ENCODE peak calls at places on chromosome 18, in seven cellular contexts. R is lower lobe of right lung, J is lung, Z is heart right ventricle, A is ovary, B is right cardiac atrium, H is SJSA1. E is an unnamed sample.
A peak's percentile ranks its signal among the peaks of the same experiment; 100 is the strongest.

GRCh38 chr18:76450912-76451421 is 44.1 kb downstream of the ZNF516 start:
- DNase-seq in B (peak; percentile 86), R (peak; percentile 61), Z (peak; percentile 64), J (peak; percentile 51), H (peak; percentile 74), A (peak; percentile 48), E (peak; percentile 68)

GRCh38 chr18:25047983-25048382 is 304.0 kb downstream of the ZNF521 start:
- DNase-seq in Z (no peak), R (no peak), H (no peak), B (no peak), J (no peak), A (no peak), E (no peak)

GRCh38 chr18:42028232-42028832 is 73.3 kb downstream of the PIK3C3 start:
- DNase-seq in B (no peak), R (no peak), A (no peak), H (no peak), Z (no peak), J (no peak), E (no peak)

GRCh38 chr18:14086459-14087231 is 45.6 kb downstream of the ZNF519 start:
- DNase-seq in J (no peak), Z (no peak), H (no peak), B (no peak), A (no peak), R (no peak), E (no peak)

GRCh38 chr18:61348230-61348629 is 15.0 kb downstream of the CDH20 start:
- DNase-seq in B (no peak), J (no peak), H (no peak), Z (no peak), A (no peak), R (no peak), E (no peak)

GRCh38 chr18:76168206-76168605 is 326.8 kb downstream of the ZNF516 start:
- DNase-seq in Z (no peak), B (no peak), H (no peak), J (no peak), R (no peak), A (no peak), E (no peak)

GRCh38 chr18:3726241-3726951 is 276.4 kb downstream of the TGIF1 start:
- DNase-seq in R (no peak), J (no peak), Z (no peak), A (no peak), H (no peak), B (no peak), E (no peak)

GRCh38 chr18:61273533-61273932 is 59.7 kb upstream of the CDH20 start:
- DNase-seq in B (no peak), A (no peak), R (no peak), H (no peak), Z (no peak), J (no peak), E (no peak)

GRCh38 chr18:68549257-68549871 is 165.5 kb downstream of the TMX3 start:
- DNase-seq in H (no peak), Z (no peak), J (no peak), R (no peak), B (no peak), A (no peak), E (no peak)

GRCh38 chr18:74880706-74881289 is 283.1 kb downstream of the ZNF407 start:
- DNase-seq in H (no peak), A (no peak), J (no peak), Z (no peak), R (no peak), B (no peak), E (no peak)
- H3K27ac ChIP-seq in H (no peak overlapping the region), A (no peak overlapping the region), J (no peak overlapping the region), Z (no peak overlapping the region), R (no peak overlapping the region), B (no peak overlapping the region), E (no peak overlapping the region)

GRCh38 chr18:62496262-62496661 is 26.6 kb upstream of the ZCCHC2 start:
- DNase-seq in A (no peak), H (no peak), J (no peak), B (no peak), R (no peak), Z (no peak), E (no peak)

GRCh38 chr18:62493033-62493862 is 29.6 kb upstream of the ZCCHC2 start:
- DNase-seq in Z (no peak), B (no peak), H (no peak), R (no peak), J (no peak), A (no peak), E (no peak)

GRCh38 chr18:62490967-62491366 is 31.9 kb upstream of the ZCCHC2 start:
- DNase-seq in Z (no peak), H (no peak), R (no peak), B (no peak), A (no peak), J (no peak), E (no peak)

GRCh38 chr18:62497171-62497783 is 25.5 kb upstream of the ZCCHC2 start:
- DNase-seq in H (no peak), A (no peak), J (no peak), B (no peak), Z (no peak), R (no peak), E (no peak)

DNA sequence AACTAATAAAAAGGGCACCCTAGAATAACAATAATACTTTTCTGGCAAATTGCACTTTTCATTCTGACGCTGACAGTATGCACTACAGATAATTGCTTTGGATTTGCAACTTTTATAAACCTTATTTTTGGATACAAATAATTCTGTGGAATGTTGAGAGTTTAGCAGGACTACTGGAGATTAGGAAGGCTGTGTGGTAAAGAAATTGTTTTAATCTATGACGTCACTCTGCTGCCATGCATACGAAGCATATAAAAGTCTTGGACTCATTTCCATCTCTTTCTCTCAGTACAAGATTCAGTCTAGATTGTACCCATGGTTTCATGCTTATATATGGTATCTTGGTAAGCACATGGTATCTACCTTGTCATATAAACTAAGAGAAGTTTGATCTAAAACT is 28.1 kb upstream of the ZCCHC2 start:
- DNase-seq in J (no peak), B (no peak), Z (no peak), H (no peak), R (no peak), A (no peak), E (no peak)
- H3K4me3 ChIP-seq in J (no peak overlapping the region), B (no peak overlapping the region), Z (no peak overlapping the region), H (no peak overlapping the region), R (no peak overlapping the region), A (no peak overlapping the region), E (no peak overlapping the region)

GRCh38 chr18:22466608-22467390 is 49.1 kb upstream of the CTAGE1 start:
- DNase-seq in Z (peak; percentile 33), R (no peak), H (peak; percentile 87), A (no peak), J (peak; percentile 70), B (peak; percentile 61), E (no peak)
- H3K27ac ChIP-seq in Z (peak overlapping the region; percentile 56), R (peak overlapping the region; percentile 50), H (peak overlapping the region; percentile 100), A (no peak overlapping the region), J (peak overlapping the region; percentile 69), B (peak overlapping the region; percentile 85), E (peak overlapping the region; percentile 93)

DNA sequence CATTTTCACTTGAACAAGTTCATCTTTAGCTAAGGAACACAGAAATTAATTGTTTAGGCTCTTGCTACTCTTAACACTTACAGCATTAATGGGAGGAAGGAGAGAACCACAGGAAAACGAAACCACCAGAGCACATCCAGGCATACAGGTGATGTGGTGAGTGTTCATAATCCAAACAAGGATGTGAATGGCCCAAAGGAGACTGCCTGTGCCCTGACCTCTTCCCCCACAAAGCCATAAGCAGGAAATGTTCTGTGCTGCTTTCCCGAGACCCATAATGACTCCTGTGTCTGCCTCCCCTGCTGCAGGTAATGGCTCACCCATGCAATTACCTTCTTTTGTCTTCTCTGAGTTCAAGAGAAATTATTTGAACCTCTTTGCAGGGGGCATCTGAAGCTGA is 295.9 kb upstream of the LINC00305 start:
- DNase-seq in R (no peak), H (no peak), Z (no peak), A (no peak), J (no peak), B (no peak), E (no peak)
- H3K4me3 ChIP-seq in R (no peak overlapping the region), H (no peak overlapping the region), Z (no peak overlapping the region), A (no peak overlapping the region), J (no peak overlapping the region), B (no peak overlapping the region), E (no peak overlapping the region)

GRCh38 chr18:28151434-28151833 is 25.5 kb downstream of the CDH2 start:
- DNase-seq in J (no peak), A (no peak), R (no peak), B (no peak), Z (no peak), H (no peak), E (no peak)

GRCh38 chr18:28150925-28151324 is 26.0 kb downstream of the CDH2 start:
- DNase-seq in B (no peak), Z (no peak), R (no peak), H (no peak), A (no peak), J (no peak), E (no peak)

GRCh38 chr18:28149810-28150420 is 27.0 kb downstream of the CDH2 start:
- DNase-seq in Z (peak; percentile 39), H (no peak), B (no peak), J (no peak), A (no peak), R (no peak), E (no peak)

GRCh38 chr18:28152354-28152753 is 24.6 kb downstream of the CDH2 start:
- DNase-seq in Z (no peak), J (no peak), A (no peak), H (no peak), B (no peak), R (no peak), E (no peak)

DNA sequence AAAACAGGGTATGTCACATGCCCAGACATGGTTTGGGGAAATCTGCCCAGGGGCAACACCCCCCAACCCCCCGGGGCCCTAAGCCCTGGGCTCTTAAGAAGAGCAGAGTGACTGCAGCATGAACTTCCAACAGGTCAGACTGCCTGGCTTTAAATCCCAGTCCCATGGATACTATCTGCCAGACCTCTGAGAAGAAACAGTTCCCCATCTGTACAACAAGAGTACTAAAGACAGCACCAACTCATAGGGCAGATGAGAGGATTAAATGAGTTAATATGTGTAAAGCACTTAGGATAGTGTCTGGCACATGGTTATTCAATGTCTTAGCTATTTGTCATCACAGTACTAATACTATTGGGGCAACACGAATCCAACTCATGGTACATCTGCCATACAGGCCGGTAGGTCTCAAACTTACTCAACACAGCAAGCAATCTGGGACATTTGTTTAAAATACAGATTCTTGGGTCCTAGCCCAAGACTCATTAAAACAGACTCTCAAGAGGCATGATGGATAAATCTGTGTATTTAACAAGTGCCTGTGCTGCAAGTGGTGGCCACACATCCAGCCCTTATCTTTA is 23.4 kb downstream of the CDH2 start:
- DNase-seq in B (no peak), Z (no peak), A (no peak), H (no peak), R (no peak), J (no peak), E (no peak)
- H3K27ac ChIP-seq in B (peak overlapping the region; percentile 48), Z (peak overlapping the region; percentile 65), A (no peak overlapping the region), H (no peak overlapping the region), R (no peak overlapping the region), J (no peak overlapping the region), E (no peak overlapping the region)

GRCh38 chr18:12500986-12501385 is 93.3 kb downstream of the PRELID3A start:
- DNase-seq in A (no peak), Z (no peak), J (no peak), B (no peak), H (no peak), R (no peak), E (no peak)
- H3K4me3 ChIP-seq in A (no peak overlapping the region), Z (no peak overlapping the region), J (no peak overlapping the region), B (no peak overlapping the region), H (no peak overlapping the region), R (no peak overlapping the region), E (no peak overlapping the region)